ENCODE peak calls at places on chromosomes 4 and X, in five cellular contexts. One of them, this sample, is unnamed.

GRCh38 chr4:4856071-4857000 is 3.1 kb upstream of the MSX1 start:
- DNase-seq in HepG2: no peak
- DNase-seq in H1: peak; percentile 64
- DNase-seq in K562: no peak
- DNase-seq in SK-N-SH: peak; percentile 70
- DNase-seq in this sample: no peak

GRCh38 chrX:48794340-48794920 is 7.4 kb upstream of the HDAC6 start:
- DNase-seq in HepG2: no peak
- DNase-seq in H1: no peak
- DNase-seq in K562: peak; percentile 85
- DNase-seq in SK-N-SH: no peak
- DNase-seq in this sample: no peak

GRCh38 chr4:119626943-119627266 is 1.7 kb downstream of the PDE5A start:
- DNase-seq in HepG2: no peak
- DNase-seq in H1: no peak
- DNase-seq in K562: no peak
- DNase-seq in SK-N-SH: no peak
- DNase-seq in this sample: no peak

GRCh38 chrX:76148753-76149152 is 24.1 kb upstream of the PBDC1 start:
- DNase-seq in HepG2: peak; percentile 17
- DNase-seq in H1: peak; percentile 37
- DNase-seq in K562: peak; percentile 25
- DNase-seq in SK-N-SH: no peak
- DNase-seq in this sample: peak; percentile 45

GRCh38 chrX:139126493-139126892 is 404.0 kb upstream of the F9 start:
- DNase-seq in HepG2: peak; percentile 12
- DNase-seq in H1: peak; percentile 46
- DNase-seq in K562: peak; percentile 72
- DNase-seq in SK-N-SH: peak; percentile 2
- DNase-seq in this sample: no peak

GRCh38 chr4:17376205-17376604 is 135.7 kb downstream of the QDPR start:
- DNase-seq in HepG2: no peak
- DNase-seq in H1: no peak
- DNase-seq in K562: no peak
- DNase-seq in SK-N-SH: no peak
- DNase-seq in this sample: no peak

GRCh38 chr4:10697071-10697470 is 12.5 kb upstream of the CLNK start:
- DNase-seq in HepG2: no peak
- DNase-seq in H1: no peak
- DNase-seq in K562: no peak
- DNase-seq in SK-N-SH: no peak
- DNase-seq in this sample: no peak

GRCh38 chrX:142204522-142205433 is at the start of gene MAGEC2:
- DNase-seq in HepG2: no peak
- DNase-seq in H1: no peak
- DNase-seq in K562: peak; percentile 79
- DNase-seq in SK-N-SH: no peak
- DNase-seq in this sample: no peak

GRCh38 chrX:119647552-119648420 is 41.6 kb upstream of the NKRF start:
- DNase-seq in HepG2: no peak
- DNase-seq in H1: no peak
- DNase-seq in K562: no peak
- DNase-seq in SK-N-SH: no peak
- DNase-seq in this sample: peak; percentile 98

GRCh38 chr4:173835863-173836262 is 305.8 kb upstream of the HAND2 start:
- DNase-seq in HepG2: no peak
- DNase-seq in H1: no peak
- DNase-seq in K562: peak; percentile 47
- DNase-seq in SK-N-SH: peak; percentile 44
- DNase-seq in this sample: no peak

GRCh38 chrX:51759055-51759454 is 15.8 kb downstream of the GSPT2 start:
- DNase-seq in HepG2: no peak
- DNase-seq in H1: no peak
- DNase-seq in K562: no peak
- DNase-seq in SK-N-SH: peak; percentile 14
- DNase-seq in this sample: no peak

GRCh38 chrX:96474357-96475125 is 210.1 kb upstream of the DIAPH2 start:
- DNase-seq in HepG2: no peak
- DNase-seq in H1: no peak
- DNase-seq in K562: no peak
- DNase-seq in SK-N-SH: no peak
- DNase-seq in this sample: no peak

GRCh38 chr4:60757986-60758385 is 442.1 kb upstream of the ADGRL3 start:
- DNase-seq in HepG2: no peak
- DNase-seq in H1: no peak
- DNase-seq in K562: no peak
- DNase-seq in SK-N-SH: no peak
- DNase-seq in this sample: no peak

GRCh38 chr4:633406-633805 is 8.0 kb downstream of the PDE6B start:
- DNase-seq in HepG2: no peak
- DNase-seq in H1: no peak
- DNase-seq in K562: no peak
- DNase-seq in SK-N-SH: no peak
- DNase-seq in this sample: no peak

GRCh38 chrX:11953615-11954014 is 184.7 kb upstream of the FRMPD4 start:
- DNase-seq in HepG2: no peak
- DNase-seq in H1: no peak
- DNase-seq in K562: no peak
- DNase-seq in SK-N-SH: no peak
- DNase-seq in this sample: no peak

GRCh38 chr4:90842960-90843359 is 715.8 kb downstream of the CCSER1 start:
- DNase-seq in HepG2: peak; percentile 85
- DNase-seq in H1: no peak
- DNase-seq in K562: no peak
- DNase-seq in SK-N-SH: no peak
- DNase-seq in this sample: peak; percentile 49

GRCh38 chr4:7199129-7199725 is 6.9 kb downstream of the SORCS2 start:
- DNase-seq in HepG2: no peak
- DNase-seq in H1: no peak
- DNase-seq in K562: no peak
- DNase-seq in SK-N-SH: no peak
- DNase-seq in this sample: no peak
- TF ChIP-seq JUND in HepG2: no peak
- TF ChIP-seq JUND in H1: no peak
- TF ChIP-seq JUND in K562: no peak
- TF ChIP-seq JUND in SK-N-SH: no peak
- TF ChIP-seq JUND in this sample: no peak

DNA sequence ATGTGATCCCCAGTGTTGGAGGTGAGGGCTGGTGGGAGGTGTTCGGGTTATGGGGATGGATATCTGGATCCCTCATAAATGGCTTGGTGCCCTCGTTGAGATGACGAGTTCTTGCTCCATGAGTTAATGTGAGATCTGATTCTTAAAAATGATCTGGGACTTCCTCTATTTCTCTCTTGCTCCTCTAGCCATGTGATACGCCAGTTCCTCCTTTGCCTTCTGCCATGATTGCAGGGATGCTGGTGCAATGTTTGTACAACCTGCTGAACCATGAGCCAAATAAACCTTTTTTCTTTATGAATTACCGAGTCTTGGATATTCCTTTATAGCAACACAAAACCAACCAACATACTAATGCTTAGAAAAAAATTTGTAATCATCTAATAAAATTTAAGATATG is 56.6 kb downstream of the STAP1 start:
- DNase-seq in HepG2: no peak
- DNase-seq in H1: no peak
- DNase-seq in K562: no peak
- DNase-seq in SK-N-SH: no peak
- DNase-seq in this sample: no peak
- TF ChIP-seq RFX5 in HepG2: no peak
- TF ChIP-seq RFX5 in H1: no peak
- TF ChIP-seq RFX5 in K562: no peak
- TF ChIP-seq RFX5 in SK-N-SH: no peak
- TF ChIP-seq RFX5 in this sample: no peak

DNA sequence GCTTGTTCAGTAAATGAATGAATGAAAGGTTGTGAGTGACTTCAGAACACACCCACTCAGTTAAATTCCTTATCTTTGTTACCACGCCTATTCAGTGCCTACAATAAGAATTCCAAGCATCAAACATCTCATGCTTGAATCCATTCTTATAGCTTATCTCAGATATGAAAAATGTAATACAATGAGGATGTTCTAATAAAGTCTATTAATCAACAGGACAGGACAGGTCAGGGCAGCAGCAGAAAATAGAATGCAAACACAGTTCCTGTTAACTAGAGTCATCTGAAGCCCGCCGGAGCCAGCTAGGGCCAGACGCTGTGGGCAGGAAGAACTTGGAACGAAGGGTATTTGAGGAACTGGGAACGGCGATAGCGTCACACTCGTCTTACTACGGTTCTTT is 48.5 kb downstream of the SEL1L3 start:
- DNase-seq in HepG2: no peak
- DNase-seq in H1: no peak
- DNase-seq in K562: no peak
- DNase-seq in SK-N-SH: no peak
- DNase-seq in this sample: no peak
- TF ChIP-seq JUND in HepG2: no peak
- TF ChIP-seq JUND in H1: no peak
- TF ChIP-seq JUND in K562: no peak
- TF ChIP-seq JUND in SK-N-SH: no peak
- TF ChIP-seq JUND in this sample: no peak

DNA sequence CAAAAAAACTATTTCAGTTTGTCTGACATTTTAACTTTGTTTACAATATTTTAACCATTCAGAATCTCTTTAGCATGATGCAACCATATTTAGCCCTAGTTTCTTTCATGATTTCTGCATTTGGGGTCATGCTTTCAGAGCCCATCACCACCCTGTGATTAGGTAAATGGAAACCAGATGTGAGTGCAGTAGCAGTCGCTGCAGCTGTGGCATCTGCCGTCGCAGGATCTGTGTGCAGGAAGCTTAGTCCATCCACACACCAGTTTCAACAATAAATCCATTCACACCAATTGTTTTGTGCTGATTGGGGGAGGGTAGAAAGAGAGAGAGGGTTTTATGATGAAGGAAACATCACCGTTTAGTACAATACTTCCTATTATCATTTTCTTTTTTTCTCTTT is 130.5 kb downstream of the CPEB2 start:
- DNase-seq in HepG2: no peak
- DNase-seq in H1: no peak
- DNase-seq in K562: no peak
- DNase-seq in SK-N-SH: peak; percentile 76
- DNase-seq in this sample: no peak
- TF ChIP-seq RFX5 in HepG2: no peak
- TF ChIP-seq RFX5 in H1: no peak
- TF ChIP-seq RFX5 in K562: no peak
- TF ChIP-seq RFX5 in SK-N-SH: no peak
- TF ChIP-seq RFX5 in this sample: no peak

DNA sequence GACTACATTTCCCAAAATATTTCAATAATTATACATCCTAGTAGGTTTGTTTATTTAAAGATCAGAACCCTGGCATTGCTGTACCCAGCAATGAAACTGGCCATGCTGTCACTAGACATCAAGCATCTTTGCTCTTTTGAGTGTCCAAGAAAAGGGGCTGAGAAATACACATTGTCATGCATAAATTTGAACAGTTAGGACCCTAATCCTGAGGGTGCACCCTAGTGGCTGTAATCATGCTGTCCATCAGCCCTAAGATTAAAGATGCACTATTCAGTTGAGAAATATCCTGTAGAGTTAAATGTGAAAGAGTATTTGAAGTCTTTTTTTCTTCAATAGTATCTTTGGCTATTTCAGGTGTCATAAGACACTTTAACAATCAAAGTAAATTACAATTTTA is 108.8 kb downstream of the NFKB1 start:
- DNase-seq in HepG2: no peak
- DNase-seq in H1: no peak
- DNase-seq in K562: peak; percentile 16
- DNase-seq in SK-N-SH: no peak
- DNase-seq in this sample: no peak
- TF ChIP-seq JUND in HepG2: no peak
- TF ChIP-seq JUND in H1: no peak
- TF ChIP-seq JUND in K562: no peak
- TF ChIP-seq JUND in SK-N-SH: no peak
- TF ChIP-seq JUND in this sample: no peak

GRCh38 chr4:146370841-146371240 is 150.9 kb downstream of the SLC10A7 start:
- DNase-seq in HepG2: no peak
- DNase-seq in H1: no peak
- DNase-seq in K562: no peak
- DNase-seq in SK-N-SH: no peak
- DNase-seq in this sample: no peak

GRCh38 chr4:146371812-146372211 is 149.9 kb downstream of the SLC10A7 start:
- DNase-seq in HepG2: no peak
- DNase-seq in H1: no peak
- DNase-seq in K562: no peak
- DNase-seq in SK-N-SH: no peak
- DNase-seq in this sample: no peak

GRCh38 chr4:146368209-146368608 is 153.5 kb downstream of the SLC10A7 start:
- DNase-seq in HepG2: no peak
- DNase-seq in H1: no peak
- DNase-seq in K562: no peak
- DNase-seq in SK-N-SH: no peak
- DNase-seq in this sample: no peak

GRCh38 chr4:146367347-146367746 is 153.0 kb downstream of the REELD1 start:
- DNase-seq in HepG2: no peak
- DNase-seq in H1: no peak
- DNase-seq in K562: no peak
- DNase-seq in SK-N-SH: no peak
- DNase-seq in this sample: no peak

GRCh38 chr4:146369446-146369845 is 152.3 kb downstream of the SLC10A7 start:
- DNase-seq in HepG2: no peak
- DNase-seq in H1: no peak
- DNase-seq in K562: no peak
- DNase-seq in SK-N-SH: no peak
- DNase-seq in this sample: no peak
- TF ChIP-seq RFX5 in HepG2: no peak
- TF ChIP-seq RFX5 in H1: no peak
- TF ChIP-seq RFX5 in K562: no peak
- TF ChIP-seq RFX5 in SK-N-SH: no peak
- TF ChIP-seq RFX5 in this sample: no peak

This sample was measured in GM12878.